ENCODE peak calls at places on chromosomes 3 and 15, in nine cellular contexts. One of them, this sample, is unnamed.

GRCh38 chr3:117719316-117719926 is 1009.8 kb downstream of the TUSC7 start:
- DNase-seq in activated CD4-positive, alpha-beta T cell treated with anti-CD3 and anti-CD28 coated beads for 4 hours: no peak
- DNase-seq in GM04504: no peak
- DNase-seq in cardiac muscle cell: peak
- DNase-seq in T-helper 2 cell: no peak
- DNase-seq in Kasumi-1: peak
- DNase-seq in ureter: no peak
- DNase-seq in NCI-H1092: no peak
- DNase-seq in GF-D8: no peak
- DNase-seq in this sample: no peak

GRCh38 chr3:42688487-42689420 is 3.4 kb downstream of the KLHL40 start:
- DNase-seq in activated CD4-positive, alpha-beta T cell treated with anti-CD3 and anti-CD28 coated beads for 4 hours: no peak
- DNase-seq in GM04504: no peak
- DNase-seq in cardiac muscle cell: no peak
- DNase-seq in T-helper 2 cell: no peak
- DNase-seq in Kasumi-1: no peak
- DNase-seq in ureter: no peak
- DNase-seq in NCI-H1092: no peak
- DNase-seq in GF-D8: no peak
- DNase-seq in this sample: no peak

GRCh38 chr15:90640862-90641261 is 76.3 kb upstream of the BLM start:
- DNase-seq in activated CD4-positive, alpha-beta T cell treated with anti-CD3 and anti-CD28 coated beads for 4 hours: no peak
- DNase-seq in GM04504: no peak
- DNase-seq in cardiac muscle cell: no peak
- DNase-seq in T-helper 2 cell: no peak
- DNase-seq in Kasumi-1: no peak
- DNase-seq in ureter: no peak
- DNase-seq in NCI-H1092: no peak
- DNase-seq in GF-D8: no peak
- DNase-seq in this sample: no peak

GRCh38 chr3:21825684-21826083 is 74.7 kb upstream of the ZNF385D start:
- DNase-seq in activated CD4-positive, alpha-beta T cell treated with anti-CD3 and anti-CD28 coated beads for 4 hours: no peak
- DNase-seq in GM04504: no peak
- DNase-seq in cardiac muscle cell: no peak
- DNase-seq in T-helper 2 cell: no peak
- DNase-seq in Kasumi-1: no peak
- DNase-seq in ureter: no peak
- DNase-seq in NCI-H1092: no peak
- DNase-seq in GF-D8: no peak
- DNase-seq in this sample: no peak

GRCh38 chr3:49296781-49297420 is 19.9 kb upstream of the C3orf62 start:
- DNase-seq in activated CD4-positive, alpha-beta T cell treated with anti-CD3 and anti-CD28 coated beads for 4 hours: no peak
- DNase-seq in GM04504: no peak
- DNase-seq in cardiac muscle cell: no peak
- DNase-seq in T-helper 2 cell: no peak
- DNase-seq in Kasumi-1: no peak
- DNase-seq in ureter: peak
- DNase-seq in NCI-H1092: no peak
- DNase-seq in GF-D8: no peak
- DNase-seq in this sample: no peak

GRCh38 chr15:69758291-69758771 is 305.7 kb downstream of the RPLP1 start:
- DNase-seq in activated CD4-positive, alpha-beta T cell treated with anti-CD3 and anti-CD28 coated beads for 4 hours: no peak
- DNase-seq in GM04504: peak
- DNase-seq in cardiac muscle cell: no peak
- DNase-seq in T-helper 2 cell: no peak
- DNase-seq in Kasumi-1: no peak
- DNase-seq in ureter: no peak
- DNase-seq in NCI-H1092: no peak
- DNase-seq in GF-D8: no peak
- DNase-seq in this sample: no peak

GRCh38 chr15:69951511-69952209 is 146.1 kb downstream of the TLE3 start:
- DNase-seq in activated CD4-positive, alpha-beta T cell treated with anti-CD3 and anti-CD28 coated beads for 4 hours: no peak
- DNase-seq in GM04504: no peak
- DNase-seq in cardiac muscle cell: no peak
- DNase-seq in T-helper 2 cell: no peak
- DNase-seq in Kasumi-1: no peak
- DNase-seq in ureter: no peak
- DNase-seq in NCI-H1092: no peak
- DNase-seq in GF-D8: no peak
- DNase-seq in this sample: no peak

GRCh38 chr3:48276856-48277641 is 36.1 kb downstream of the ZNF589 start:
- DNase-seq in activated CD4-positive, alpha-beta T cell treated with anti-CD3 and anti-CD28 coated beads for 4 hours: no peak
- DNase-seq in GM04504: no peak
- DNase-seq in cardiac muscle cell: no peak
- DNase-seq in T-helper 2 cell: no peak
- DNase-seq in Kasumi-1: no peak
- DNase-seq in ureter: no peak
- DNase-seq in NCI-H1092: no peak
- DNase-seq in GF-D8: no peak
- DNase-seq in this sample: no peak

GRCh38 chr3:115667175-115668065 is 44.1 kb downstream of the GAP43 start:
- DNase-seq in activated CD4-positive, alpha-beta T cell treated with anti-CD3 and anti-CD28 coated beads for 4 hours: no peak
- DNase-seq in GM04504: no peak
- DNase-seq in cardiac muscle cell: no peak
- DNase-seq in T-helper 2 cell: no peak
- DNase-seq in Kasumi-1: no peak
- DNase-seq in ureter: no peak
- DNase-seq in NCI-H1092: no peak
- DNase-seq in GF-D8: no peak
- DNase-seq in this sample: no peak

GRCh38 chr3:16883057-16883725 is 1.6 kb upstream of the PLCL2 start:
- DNase-seq in activated CD4-positive, alpha-beta T cell treated with anti-CD3 and anti-CD28 coated beads for 4 hours: no peak
- DNase-seq in GM04504: no peak
- DNase-seq in cardiac muscle cell: no peak
- DNase-seq in T-helper 2 cell: no peak
- DNase-seq in Kasumi-1: no peak
- DNase-seq in ureter: no peak
- DNase-seq in NCI-H1092: no peak
- DNase-seq in GF-D8: no peak
- DNase-seq in this sample: no peak

GRCh38 chr3:14605070-14605469 is 46.5 kb upstream of the CCDC174 start:
- DNase-seq in activated CD4-positive, alpha-beta T cell treated with anti-CD3 and anti-CD28 coated beads for 4 hours: no peak
- DNase-seq in GM04504: no peak
- DNase-seq in cardiac muscle cell: no peak
- DNase-seq in T-helper 2 cell: no peak
- DNase-seq in Kasumi-1: no peak
- DNase-seq in ureter: no peak
- DNase-seq in NCI-H1092: no peak
- DNase-seq in GF-D8: no peak
- DNase-seq in this sample: no peak

GRCh38 chr15:26661107-26661506 is 111.8 kb downstream of the GABRB3 start:
- DNase-seq in activated CD4-positive, alpha-beta T cell treated with anti-CD3 and anti-CD28 coated beads for 4 hours: no peak
- DNase-seq in GM04504: no peak
- DNase-seq in cardiac muscle cell: no peak
- DNase-seq in T-helper 2 cell: no peak
- DNase-seq in Kasumi-1: no peak
- DNase-seq in ureter: no peak
- DNase-seq in NCI-H1092: no peak
- DNase-seq in GF-D8: no peak
- DNase-seq in this sample: no peak

GRCh38 chr15:43230640-43231115 is 9.9 kb upstream of the EPB42 start:
- DNase-seq in activated CD4-positive, alpha-beta T cell treated with anti-CD3 and anti-CD28 coated beads for 4 hours: no peak
- DNase-seq in GM04504: no peak
- DNase-seq in cardiac muscle cell: no peak
- DNase-seq in T-helper 2 cell: no peak
- DNase-seq in Kasumi-1: no peak
- DNase-seq in ureter: no peak
- DNase-seq in NCI-H1092: no peak
- DNase-seq in GF-D8: no peak
- DNase-seq in this sample: no peak

GRCh38 chr3:77814845-77815244 is 774.9 kb downstream of the ROBO2 start:
- DNase-seq in activated CD4-positive, alpha-beta T cell treated with anti-CD3 and anti-CD28 coated beads for 4 hours: no peak
- DNase-seq in GM04504: no peak
- DNase-seq in cardiac muscle cell: no peak
- DNase-seq in T-helper 2 cell: no peak
- DNase-seq in Kasumi-1: no peak
- DNase-seq in ureter: no peak
- DNase-seq in NCI-H1092: no peak
- DNase-seq in GF-D8: no peak
- DNase-seq in this sample: no peak

GRCh38 chr15:83581381-83581780 is 72.5 kb upstream of the ADAMTSL3 start:
- DNase-seq in activated CD4-positive, alpha-beta T cell treated with anti-CD3 and anti-CD28 coated beads for 4 hours: no peak
- DNase-seq in GM04504: no peak
- DNase-seq in cardiac muscle cell: no peak
- DNase-seq in T-helper 2 cell: no peak
- DNase-seq in Kasumi-1: no peak
- DNase-seq in ureter: no peak
- DNase-seq in NCI-H1092: no peak
- DNase-seq in GF-D8: no peak
- DNase-seq in this sample: no peak

GRCh38 chr3:119585867-119586570 is 6.7 kb downstream of the ADPRH start:
- DNase-seq in activated CD4-positive, alpha-beta T cell treated with anti-CD3 and anti-CD28 coated beads for 4 hours: no peak
- DNase-seq in GM04504: no peak
- DNase-seq in cardiac muscle cell: no peak
- DNase-seq in T-helper 2 cell: no peak
- DNase-seq in Kasumi-1: no peak
- DNase-seq in ureter: no peak
- DNase-seq in NCI-H1092: no peak
- DNase-seq in GF-D8: no peak
- DNase-seq in this sample: no peak

GRCh38 chr3:49410844-49411549 is 779 bp downstream of the RHOA start:
- DNase-seq in activated CD4-positive, alpha-beta T cell treated with anti-CD3 and anti-CD28 coated beads for 4 hours: no peak
- DNase-seq in GM04504: no peak
- DNase-seq in cardiac muscle cell: peak
- DNase-seq in T-helper 2 cell: no peak
- DNase-seq in Kasumi-1: no peak
- DNase-seq in ureter: no peak
- DNase-seq in NCI-H1092: no peak
- DNase-seq in GF-D8: no peak
- DNase-seq in this sample: no peak

GRCh38 chr15:39127925-39128617 is 452.8 kb upstream of the THBS1 start:
- DNase-seq in activated CD4-positive, alpha-beta T cell treated with anti-CD3 and anti-CD28 coated beads for 4 hours: no peak
- DNase-seq in GM04504: peak
- DNase-seq in cardiac muscle cell: peak
- DNase-seq in T-helper 2 cell: no peak
- DNase-seq in Kasumi-1: no peak
- DNase-seq in ureter: peak
- DNase-seq in NCI-H1092: no peak
- DNase-seq in GF-D8: no peak
- DNase-seq in this sample: peak

GRCh38 chr3:50371133-50371670 is 11.9 kb upstream of the TMEM115 start:
- DNase-seq in activated CD4-positive, alpha-beta T cell treated with anti-CD3 and anti-CD28 coated beads for 4 hours: no peak
- DNase-seq in GM04504: no peak
- DNase-seq in cardiac muscle cell: no peak
- DNase-seq in T-helper 2 cell: no peak
- DNase-seq in Kasumi-1: no peak
- DNase-seq in ureter: no peak
- DNase-seq in NCI-H1092: no peak
- DNase-seq in GF-D8: no peak
- DNase-seq in this sample: no peak

GRCh38 chr15:77773003-77773402 is 140.3 kb upstream of the LINGO1 start:
- DNase-seq in activated CD4-positive, alpha-beta T cell treated with anti-CD3 and anti-CD28 coated beads for 4 hours: no peak
- DNase-seq in GM04504: no peak
- DNase-seq in cardiac muscle cell: no peak
- DNase-seq in T-helper 2 cell: no peak
- DNase-seq in Kasumi-1: no peak
- DNase-seq in ureter: no peak
- DNase-seq in NCI-H1092: no peak
- DNase-seq in GF-D8: no peak
- DNase-seq in this sample: no peak

GRCh38 chr3:134423153-134423552 is 48.9 kb upstream of the AMOTL2 start:
- DNase-seq in activated CD4-positive, alpha-beta T cell treated with anti-CD3 and anti-CD28 coated beads for 4 hours: no peak
- DNase-seq in GM04504: peak
- DNase-seq in cardiac muscle cell: peak
- DNase-seq in T-helper 2 cell: no peak
- DNase-seq in Kasumi-1: no peak
- DNase-seq in ureter: no peak
- DNase-seq in NCI-H1092: peak
- DNase-seq in GF-D8: no peak
- DNase-seq in this sample: peak

GRCh38 chr3:150319900-150320299 is 88.2 kb upstream of the TSC22D2 start:
- DNase-seq in activated CD4-positive, alpha-beta T cell treated with anti-CD3 and anti-CD28 coated beads for 4 hours: no peak
- DNase-seq in GM04504: peak
- DNase-seq in cardiac muscle cell: no peak
- DNase-seq in T-helper 2 cell: no peak
- DNase-seq in Kasumi-1: no peak
- DNase-seq in ureter: no peak
- DNase-seq in NCI-H1092: no peak
- DNase-seq in GF-D8: no peak
- DNase-seq in this sample: peak

GRCh38 chr3:54819926-54820325 is 107.9 kb downstream of the LRTM1 start:
- DNase-seq in activated CD4-positive, alpha-beta T cell treated with anti-CD3 and anti-CD28 coated beads for 4 hours: no peak
- DNase-seq in GM04504: no peak
- DNase-seq in cardiac muscle cell: no peak
- DNase-seq in T-helper 2 cell: no peak
- DNase-seq in Kasumi-1: no peak
- DNase-seq in ureter: no peak
- DNase-seq in NCI-H1092: no peak
- DNase-seq in GF-D8: no peak
- DNase-seq in this sample: no peak

GRCh38 chr3:53570086-53570485 is 75.7 kb downstream of the CACNA1D start:
- DNase-seq in activated CD4-positive, alpha-beta T cell treated with anti-CD3 and anti-CD28 coated beads for 4 hours: no peak
- DNase-seq in GM04504: no peak
- DNase-seq in cardiac muscle cell: no peak
- DNase-seq in T-helper 2 cell: no peak
- DNase-seq in Kasumi-1: no peak
- DNase-seq in ureter: no peak
- DNase-seq in NCI-H1092: no peak
- DNase-seq in GF-D8: no peak
- DNase-seq in this sample: no peak

GRCh38 chr3:13092621-13093339 is 19.6 kb upstream of the IQSEC1 start:
- DNase-seq in activated CD4-positive, alpha-beta T cell treated with anti-CD3 and anti-CD28 coated beads for 4 hours: no peak
- DNase-seq in GM04504: no peak
- DNase-seq in cardiac muscle cell: no peak
- DNase-seq in T-helper 2 cell: no peak
- DNase-seq in Kasumi-1: no peak
- DNase-seq in ureter: peak
- DNase-seq in NCI-H1092: no peak
- DNase-seq in GF-D8: no peak
- DNase-seq in this sample: no peak

GRCh38 chr3:157128771-157129671 is 30.9 kb downstream of the CCNL1 start:
- DNase-seq in activated CD4-positive, alpha-beta T cell treated with anti-CD3 and anti-CD28 coated beads for 4 hours: peak
- DNase-seq in GM04504: no peak
- DNase-seq in cardiac muscle cell: peak
- DNase-seq in T-helper 2 cell: peak
- DNase-seq in Kasumi-1: no peak
- DNase-seq in ureter: no peak
- DNase-seq in NCI-H1092: no peak
- DNase-seq in GF-D8: no peak
- DNase-seq in this sample: peak